ENCODE peak calls at places on chromosomes 4 and X, in five cellular contexts. O is GM23248, K is HepG2, F is H9, P is keratinocyte. C is an unnamed sample. For H4K20me1, the result is how much of the 10 kb centered on the place peaks cover.

GRCh38 chr4:152408514-152409327 is 127.2 kb downstream of the FBXW7 start:
- DNase-seq in K (peak), P (peak), F (no peak), O (peak), C (peak)

GRCh38 chrX:150899191-150899757 is 806 bp upstream of the CD99L2 start:
- DNase-seq in P (no peak), F (peak), K (no peak), O (peak), C (peak)

GRCh38 chr4:8281519-8282133 is 12.1 kb downstream of the HTRA3 start:
- DNase-seq in K (no peak), O (peak), P (no peak), F (no peak), C (no peak)

GRCh38 chrX:151779258-151779657 is 44.7 kb downstream of the CNGA2 start:
- DNase-seq in P (no peak), O (no peak), K (no peak), F (no peak), C (no peak)

GRCh38 chrX:144275403-144275802 is 391.5 kb downstream of the UBE2NL start:
- DNase-seq in O (no peak), F (no peak), K (no peak), P (no peak), C (peak)

GRCh38 chrX:68121835-68122234 is 311.5 kb downstream of the OPHN1 start:
- DNase-seq in O (no peak), P (no peak), K (no peak), F (no peak), C (no peak)

GRCh38 chr4:147355849-147356248 is 125.0 kb upstream of the EDNRA start:
- DNase-seq in P (no peak), O (peak), K (no peak), F (no peak), C (peak)

GRCh38 chr4:176360446-176360845 is 40.7 kb downstream of the SPCS3 start:
- DNase-seq in P (no peak), O (peak), K (no peak), F (no peak), C (peak)

GRCh38 chr4:112765317-112765989 is 128.5 kb downstream of the LARP7 start:
- DNase-seq in O (peak), F (no peak), P (no peak), K (peak), C (peak)

GRCh38 chr4:70183168-70183939 is 12.2 kb upstream of the ODAM start:
- DNase-seq in K (peak), P (no peak), O (peak), F (peak), C (peak)

GRCh38 chr4:75555294-75556164 is at the start of gene ODAPH:
- DNase-seq in F (no peak), O (peak), P (no peak), K (no peak), C (peak)

GRCh38 chr4:113574636-113575103 is 186.9 kb downstream of the CAMK2D start:
- DNase-seq in K (no peak), O (peak), P (no peak), F (no peak), C (no peak)

GRCh38 chr4:14871676-14872430 is 130.4 kb upstream of the CPEB2 start:
- DNase-seq in O (peak), K (peak), P (peak), F (peak), C (peak)

GRCh38 chrX:115913575-115913974 is 257.0 kb upstream of the AGTR2 start:
- DNase-seq in F (no peak), K (no peak), P (no peak), O (no peak), C (no peak)

GRCh38 chrX:50770702-50771101 is 43.3 kb downstream of the SHROOM4 start:
- DNase-seq in K (peak), P (no peak), O (no peak), F (no peak), C (no peak)

GRCh38 chr4:71765349-71765748 is 18.5 kb downstream of the GC start:
- DNase-seq in K (no peak), F (peak), P (no peak), O (peak), C (no peak)

GRCh38 chr4:6221851-6222760 is 21.8 kb upstream of the JAKMIP1 start:
- DNase-seq in K (no peak), P (no peak), F (peak), O (peak), C (no peak)

GRCh38 chr4:144449623-144450022 is 196.3 kb upstream of the HHIP start:
- DNase-seq in K (no peak), O (peak), P (no peak), F (no peak), C (peak)

GRCh38 chr4:149426461-149426860 is 389.2 kb downstream of the IQCM start:
- DNase-seq in F (no peak), P (no peak), K (no peak), O (peak), C (peak)

GRCh38 chr4:1981251-1982055 is 27.3 kb downstream of the NELFA start:
- DNase-seq in P (no peak), K (no peak), O (peak), F (peak), C (no peak)

GRCh38 chrX:118347131-118347530 is 1.2 kb downstream of the WDR44 start:
- DNase-seq in O (peak), F (no peak), P (no peak), K (peak), C (peak)

GRCh38 chr4:53089940-53090729 is 228.0 kb downstream of the RASL11B start:
- DNase-seq in O (peak), P (no peak), K (no peak), F (no peak), C (no peak)

GRCh38 chr4:90950385-90950841 is 823.2 kb downstream of the CCSER1 start:
- DNase-seq in K (no peak), P (no peak), F (no peak), O (no peak), C (peak)

GRCh38 chr4:73450398-73451004 is 14.5 kb downstream of the AFP start:
- DNase-seq in O (peak), P (peak), F (peak), K (no peak), C (peak)

GRCh38 chr4:5638976-5639375 is 69.4 kb downstream of the EVC2 start:
- DNase-seq in F (no peak), P (no peak), O (peak), K (no peak), C (peak)

GRCh38 chr4:3121596-3121995 is 47.1 kb downstream of the HTT start:
- DNase-seq in F (no peak), K (no peak), P (no peak), O (no peak), C (no peak)

GRCh38 chrX:7146026-7146702 is 1.3 kb upstream of the STS start:
- DNase-seq in P (no peak), O (peak), F (no peak), K (no peak), C (no peak)

GRCh38 chrX:7143076-7143475 is 4.4 kb upstream of the STS start:
- DNase-seq in K (no peak), P (no peak), F (no peak), O (no peak), C (peak)

GRCh38 chrX:7145454-7145853 is 2.1 kb upstream of the STS start:
- DNase-seq in P (no peak), K (no peak), F (no peak), O (peak), C (no peak)

GRCh38 chrX:7146703-7147430 is 645 bp upstream of the STS start:
- DNase-seq in F (peak), O (peak), K (no peak), P (no peak), C (no peak)

DNA sequence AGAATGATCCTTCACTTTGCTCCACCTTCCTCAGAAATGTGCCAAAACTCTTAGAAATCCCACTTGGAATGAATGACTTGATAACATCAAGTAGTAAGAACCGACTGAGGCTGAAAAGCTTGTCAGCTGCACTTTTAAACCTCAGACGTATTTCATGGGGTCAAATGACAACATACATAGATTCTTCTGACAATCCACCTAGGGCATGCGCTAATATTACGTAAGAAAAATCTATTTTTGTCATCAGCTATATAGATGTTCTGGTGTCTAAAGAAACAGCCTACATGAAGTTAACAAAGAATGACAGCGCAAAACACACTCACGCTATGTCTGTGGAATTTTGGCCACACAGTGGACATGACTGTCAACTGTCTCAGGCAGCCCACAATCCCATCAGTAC is 3.4 kb upstream of the STS start:
- DNase-seq in O (no peak), F (no peak), K (no peak), P (no peak), C (no peak)
- H3K27ac ChIP-seq in O (no peak), F (no peak), K (no peak), P (no peak), C (peak)

DNA sequence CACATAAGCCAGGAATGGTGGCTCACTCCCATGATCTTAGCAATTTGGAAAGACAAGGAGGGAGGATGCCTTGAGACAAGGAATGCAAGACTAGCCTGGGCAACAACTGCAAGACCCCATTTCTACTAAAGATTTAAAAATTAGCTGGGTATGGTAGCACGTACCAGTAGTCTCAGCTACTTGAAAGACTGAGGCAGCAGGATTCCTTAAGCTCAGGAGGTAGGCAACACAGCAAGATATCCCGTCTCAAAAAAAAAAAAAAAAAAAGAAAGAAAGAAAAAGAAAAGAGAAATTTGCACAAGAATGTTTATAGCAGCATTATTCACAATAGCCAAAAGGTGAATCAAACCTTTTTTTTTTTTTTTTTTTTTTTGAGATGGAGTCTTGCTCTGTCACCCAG is 29.7 kb downstream of the PDS5A start:
- DNase-seq in K (no peak), O (no peak), P (no peak), F (no peak), C (no peak)
- H4K20me1 ChIP-seq in K (under half), O (under half), P (under half), F (under half), C (under half)

DNA sequence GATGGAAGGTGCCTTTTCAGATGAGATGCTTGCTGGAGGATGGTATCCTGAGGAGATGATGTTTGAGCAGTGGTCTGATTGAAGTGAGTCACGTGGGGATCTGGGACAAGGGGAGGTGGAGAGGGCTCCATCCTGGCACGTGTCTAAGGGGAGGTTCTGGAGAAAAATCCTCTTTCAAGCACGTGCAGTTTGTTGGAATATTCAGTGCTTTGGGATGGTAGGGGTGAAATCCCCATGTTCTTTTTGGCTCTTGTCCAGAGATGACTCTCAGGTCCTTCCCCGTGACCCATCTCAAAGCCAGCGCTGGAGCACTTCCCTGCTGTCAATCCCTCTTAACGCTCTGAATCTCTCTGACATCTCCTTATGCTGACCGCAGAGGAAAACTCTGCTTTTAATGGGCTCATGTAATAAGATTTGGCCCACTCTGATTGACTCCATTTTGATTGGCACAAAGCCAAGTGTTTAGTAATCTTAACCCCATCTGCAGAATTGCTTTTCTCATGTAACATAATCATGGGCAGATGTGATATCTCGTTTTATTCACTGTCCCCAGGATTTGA is 10.8 kb upstream of the KLKB1 start:
- DNase-seq in F (no peak), K (no peak), O (peak), P (no peak), C (no peak)
- H3K27ac ChIP-seq in F (no peak), K (no peak), O (no peak), P (no peak), C (no peak)

DNA sequence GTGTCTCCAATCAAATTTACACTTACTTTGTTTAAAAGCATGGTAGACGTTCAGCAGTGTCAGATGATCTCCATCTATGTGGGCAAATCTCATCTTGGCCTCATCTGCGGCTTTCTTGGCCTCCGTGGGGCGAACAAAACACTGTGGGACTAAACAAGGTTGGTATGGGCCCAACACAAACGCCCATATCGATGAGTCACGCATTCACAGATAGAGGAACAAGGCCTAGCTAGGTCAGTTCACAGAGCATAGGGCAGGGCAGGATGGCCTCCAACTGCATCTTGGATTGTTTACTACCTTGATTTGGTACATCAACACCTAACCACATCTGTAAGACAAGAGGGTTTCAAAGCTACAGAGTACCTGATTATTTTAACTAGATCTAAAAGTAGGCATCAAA is 47.3 kb downstream of the DHX15 start:
- DNase-seq in F (no peak), K (no peak), O (no peak), P (no peak), C (no peak)
- H4K20me1 ChIP-seq in F (under half), K (under half), O (under half), P (under half), C (under half)

DNA sequence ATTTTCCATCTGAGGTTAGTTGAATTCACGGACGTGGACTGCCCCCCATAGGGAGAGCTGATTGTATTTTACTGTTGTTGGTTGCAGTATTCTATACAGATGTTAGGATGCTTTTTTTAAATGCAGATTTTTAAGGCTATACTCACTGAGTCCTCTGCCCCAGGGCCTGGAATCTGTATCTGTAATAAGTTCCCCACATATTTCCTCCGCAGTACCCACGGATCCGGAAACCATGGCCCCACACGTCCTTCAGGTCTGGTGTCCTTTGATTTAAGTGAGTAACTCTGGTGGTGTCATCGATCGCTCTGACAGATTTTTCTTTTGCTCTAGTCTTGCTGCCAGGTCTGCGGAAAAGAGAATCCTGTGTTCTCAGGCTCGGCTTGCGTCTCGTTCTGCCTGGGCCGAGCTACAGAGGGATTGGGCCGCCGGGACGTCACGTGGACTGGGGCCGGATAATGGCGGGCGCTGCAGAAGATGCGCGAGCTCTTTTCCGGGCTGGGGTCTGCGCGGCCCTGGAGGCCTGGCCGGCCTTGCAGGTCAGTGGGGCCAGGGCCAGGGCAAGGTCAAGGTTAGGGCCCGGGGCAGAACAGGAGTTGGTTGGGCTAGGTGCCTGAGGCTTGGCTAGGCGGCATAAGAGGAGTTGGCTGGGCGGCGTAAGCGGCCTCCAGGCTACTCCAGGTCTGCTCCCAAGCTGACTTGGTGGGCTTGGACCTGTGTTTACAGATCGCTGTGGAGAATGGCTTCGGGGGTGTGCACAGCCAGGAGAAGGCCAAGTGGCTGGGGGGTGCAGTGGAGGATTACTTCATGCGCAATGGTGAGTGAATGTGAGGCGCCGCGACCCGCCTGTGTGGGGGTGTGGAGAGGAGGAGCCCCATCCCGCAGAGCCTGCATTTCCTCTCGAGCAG is at the start of gene TSR2:
- DNase-seq in O (peak), P (peak), K (peak), F (peak), C (peak)
- H3K27ac ChIP-seq in O (peak), P (peak), K (peak), F (no peak), C (no peak)

DNA sequence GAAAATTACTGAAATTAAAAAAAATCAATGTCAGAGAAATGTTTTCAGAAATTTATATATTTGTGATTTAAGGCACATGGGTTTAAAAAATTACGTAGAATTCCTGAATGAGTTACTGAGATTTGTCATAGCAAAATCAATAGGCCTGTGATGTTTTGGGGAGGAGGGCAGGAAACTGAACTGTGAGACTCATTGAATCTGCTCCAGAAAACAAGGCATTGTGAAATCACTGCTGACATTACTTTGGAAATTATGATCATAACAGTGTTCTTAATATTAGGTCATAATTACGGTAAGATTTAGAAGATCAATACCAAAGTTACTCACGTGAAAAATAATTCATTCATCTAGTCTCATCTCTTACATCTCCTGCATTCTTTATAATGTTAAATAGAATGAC is 5.3 kb downstream of the FGF5 start:
- DNase-seq in K (no peak), P (no peak), F (no peak), O (peak), C (peak)
- H4K20me1 ChIP-seq in K (under half), P (under half), F (under half), O (under half), C (under half)

GRCh38 chr4:25801594-25801993 is 61.2 kb downstream of the SEL1L3 start:
- DNase-seq in P (no peak), K (no peak), F (no peak), O (no peak), C (no peak)

GRCh38 chr4:25797136-25797535 is 65.7 kb downstream of the SEL1L3 start:
- DNase-seq in P (no peak), F (peak), K (no peak), O (no peak), C (no peak)

GRCh38 chr4:25795566-25796454 is 67.0 kb downstream of the SEL1L3 start:
- DNase-seq in P (no peak), F (peak), O (peak), K (peak), C (peak)

GRCh38 chr4:25799522-25799921 is 63.3 kb downstream of the SEL1L3 start:
- DNase-seq in P (no peak), F (peak), K (no peak), O (no peak), C (no peak)

DNA sequence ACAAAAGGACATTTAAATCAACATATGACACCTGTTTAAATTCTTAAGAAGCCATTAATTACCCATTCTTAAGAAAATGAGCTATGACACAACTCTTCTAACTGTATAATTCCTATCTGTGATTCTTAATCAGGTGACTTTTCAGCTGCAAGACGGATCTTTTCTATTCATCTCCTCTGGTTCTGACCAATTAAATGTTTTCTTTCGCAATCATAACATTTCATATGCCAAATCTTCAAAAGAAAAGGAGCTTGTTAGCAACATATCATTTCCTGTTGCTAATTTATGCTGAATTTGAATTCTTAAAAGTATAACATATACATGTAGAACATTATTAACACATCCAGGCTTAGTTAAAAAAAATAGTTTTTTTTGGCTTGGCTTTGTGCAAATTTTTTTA is 62.5 kb downstream of the SEL1L3 start:
- DNase-seq in O (no peak), P (no peak), K (no peak), F (no peak), C (no peak)
- H3K27ac ChIP-seq in O (no peak), P (no peak), K (no peak), F (no peak), C (no peak)

GRCh38 chrX:40061871-40062524 is 35.8 kb downstream of the BCOR start:
- DNase-seq in F (peak), K (no peak), O (no peak), P (no peak), C (no peak)
- H4K20me1 ChIP-seq in F (under half), K (under half), O (under half), P (under half), C (under half)

C was measured in PC-3.